ENCODE peak calls at places on chromosomes 4 and X, in four cellular contexts. K is right atrium auricular region, M is DND-41, Z is neural progenitor cell. F is an unnamed sample.

GRCh38 chrX:49106930-49107329 is 16.6 kb downstream of the GPKOW start:
- DNase-seq in K (peak; percentile 58), M (peak; percentile 12), Z (peak; percentile 47), F (no peak)

GRCh38 chr4:155954118-155954503 is 445 bp upstream of the CTSO start:
- DNase-seq in K (no peak), M (peak; percentile 9), Z (no peak), F (no peak)

GRCh38 chr4:57102050-57102564 is 8.1 kb downstream of the IGFBP7 start:
- DNase-seq in K (peak; percentile 81), M (no peak), Z (no peak), F (no peak)

GRCh38 chr4:71231073-71231752 is 107.6 kb upstream of the SLC4A4 start:
- DNase-seq in K (peak; percentile 90), M (no peak), Z (peak; percentile 17), F (no peak)

GRCh38 chr4:54714631-54715030 is 56.9 kb downstream of the KIT start:
- DNase-seq in K (no peak), M (no peak), Z (no peak), F (no peak)

GRCh38 chr4:5824635-5825034 is 68.3 kb downstream of the CRMP1 start:
- DNase-seq in K (no peak), M (peak; percentile 12), Z (peak; percentile 53), F (no peak)

GRCh38 chrX:108399427-108400165 is 38.6 kb downstream of the COL4A6 start:
- DNase-seq in K (no peak), M (no peak), Z (no peak), F (no peak)

GRCh38 chr4:139875456-139875855 is 209.8 kb downstream of the MGST2 start:
- DNase-seq in K (no peak), M (no peak), Z (peak; percentile 69), F (no peak)

GRCh38 chr4:100022792-100023222 is 72.7 kb upstream of the H2AZ1 start:
- DNase-seq in K (no peak), M (no peak), Z (peak; percentile 32), F (no peak)

GRCh38 chr4:20255823-20256222 is 4.1 kb downstream of the SLIT2 start:
- DNase-seq in K (no peak), M (no peak), Z (peak; percentile 31), F (no peak)

GRCh38 chrX:15328821-15329220 is 6.5 kb downstream of the PIGA start:
- DNase-seq in K (no peak), M (no peak), Z (no peak), F (no peak)

GRCh38 chrX:769796-770195 is 139.2 kb downstream of the SHOX start:
- DNase-seq in K (no peak), M (no peak), Z (peak; percentile 57), F (no peak)

GRCh38 chr4:173119818-173120217 is 48.8 kb upstream of the GALNT7 start:
- DNase-seq in K (no peak), M (no peak), Z (no peak), F (no peak)

GRCh38 chr4:88761861-88762523 is 64.4 kb upstream of the NAP1L5 start:
- DNase-seq in K (no peak), M (no peak), Z (no peak), F (no peak)

GRCh38 chr4:87811977-87812376 is 12.6 kb downstream of the IBSP start:
- DNase-seq in K (no peak), M (no peak), Z (no peak), F (no peak)

GRCh38 chr4:138158746-138159297 is 83.3 kb downstream of the SLC7A11 start:
- DNase-seq in K (no peak), M (no peak), Z (no peak), F (no peak)

GRCh38 chrX:47831788-47832187 is 4.9 kb upstream of the ZNF81 start:
- DNase-seq in K (no peak), M (peak; percentile 59), Z (peak; percentile 28), F (peak; percentile 51)

GRCh38 chr4:104747635-104748034 is 252.9 kb upstream of the CXXC4 start:
- DNase-seq in K (no peak), M (no peak), Z (no peak), F (no peak)

GRCh38 chr4:104749062-104749461 is 254.4 kb upstream of the CXXC4 start:
- DNase-seq in K (no peak), M (no peak), Z (no peak), F (no peak)

GRCh38 chr4:104743141-104743748 is 248.6 kb upstream of the CXXC4 start:
- DNase-seq in K (no peak), M (no peak), Z (no peak), F (no peak)
- H3K4me3 ChIP-seq in K (no peak overlapping the region), M (no peak overlapping the region), Z (no peak overlapping the region), F (no peak overlapping the region)

DNA sequence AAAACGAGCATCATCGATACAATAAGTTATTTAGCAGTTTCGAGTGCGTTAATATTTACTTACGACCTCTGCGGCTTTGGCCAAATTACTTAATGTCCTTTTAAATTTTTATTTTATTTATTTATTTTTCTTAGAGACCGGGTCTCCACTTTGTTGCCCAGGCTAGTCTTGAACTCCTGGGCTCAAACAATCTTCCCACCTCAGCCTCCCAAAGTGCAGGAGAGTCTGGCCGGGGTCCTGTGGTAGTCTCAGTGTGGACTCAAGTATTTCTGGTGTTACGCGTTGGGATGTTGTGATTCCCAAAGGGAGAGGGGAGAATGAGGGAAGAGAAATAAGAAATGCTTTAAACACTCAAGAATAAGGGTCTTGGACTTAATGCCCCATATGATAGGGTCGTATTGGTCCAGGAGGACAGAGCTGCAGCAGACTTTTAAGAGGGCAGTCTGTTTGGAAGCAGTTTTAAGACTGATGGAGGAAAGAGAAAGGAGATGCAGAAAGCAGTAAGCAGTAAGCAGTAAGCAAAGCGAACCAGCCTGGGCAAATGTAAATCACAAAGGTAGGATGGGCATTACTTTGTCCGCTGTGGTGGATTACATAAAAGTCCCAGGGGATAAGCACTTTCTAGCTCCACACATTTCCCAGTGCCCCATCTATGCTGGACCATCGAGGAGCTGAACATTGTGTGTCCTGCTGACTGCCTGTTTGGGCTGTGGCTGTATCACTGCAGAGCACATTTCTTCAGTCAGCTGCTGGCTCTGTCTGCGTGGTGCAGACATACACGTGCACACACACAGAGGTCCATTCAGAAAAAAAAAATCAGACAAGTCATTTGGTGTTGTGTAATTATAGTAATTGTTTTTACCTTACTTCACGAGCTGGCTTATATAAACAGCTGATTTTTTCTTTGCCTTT is 767 bp upstream of the PDLIM3 start:
- DNase-seq in K (peak; percentile 89), M (no peak), Z (no peak), F (no peak)
- H3K4me1 ChIP-seq in K (peaks cover 18% of the 10 kb centered on the region), M (no peaks in the 10 kb centered on the region), Z (peaks cover 6% of the 10 kb centered on the region), F (peaks cover 5% of the 10 kb centered on the region)

GRCh38 chr4:152007108-152007507 is 246.3 kb upstream of the GATB start:
- DNase-seq in K (no peak), M (no peak), Z (no peak), F (no peak)

GRCh38 chr4:152014280-152014679 is 253.5 kb upstream of the GATB start:
- DNase-seq in K (no peak), M (peak; percentile 83), Z (no peak), F (peak; percentile 51)

GRCh38 chr4:152011469-152011868 is 250.7 kb upstream of the GATB start:
- DNase-seq in K (no peak), M (no peak), Z (no peak), F (no peak)

GRCh38 chr4:152009046-152009445 is 248.2 kb upstream of the GATB start:
- DNase-seq in K (no peak), M (no peak), Z (peak; percentile 72), F (no peak)

DNA sequence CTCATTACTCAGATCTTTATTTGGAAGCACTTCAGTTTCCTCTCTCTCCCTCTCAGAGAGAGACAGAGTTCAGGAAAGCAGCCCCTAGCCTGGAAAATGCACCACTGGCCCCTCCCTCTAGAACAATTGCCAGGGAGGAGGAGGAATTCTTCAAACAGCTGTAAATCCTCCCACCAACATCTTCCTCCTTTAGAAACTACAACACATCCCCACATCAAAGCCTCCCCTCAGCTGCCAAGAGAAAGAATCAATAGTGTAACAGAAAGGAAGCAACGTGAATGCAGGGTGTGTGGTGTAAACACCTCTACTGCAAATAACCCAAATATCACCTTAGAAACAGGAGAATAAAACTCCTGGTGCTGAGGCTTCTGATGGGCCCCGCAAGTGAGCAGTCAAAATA is 249.9 kb upstream of the GATB start:
- DNase-seq in K (no peak), M (peak; percentile 67), Z (peak; percentile 12), F (no peak)
- H3K4me3 ChIP-seq in K (no peak overlapping the region), M (no peak overlapping the region), Z (no peak overlapping the region), F (peak overlapping the region; percentile 11)

GRCh38 chrX:39759526-39760224 is 338.1 kb downstream of the BCOR start:
- DNase-seq in K (no peak), M (no peak), Z (peak; percentile 53), F (no peak)
- H3K4me1 ChIP-seq in K (peaks cover 31% of the 10 kb centered on the region), M (no peaks in the 10 kb centered on the region), Z (peaks cover 27% of the 10 kb centered on the region), F (no peaks in the 10 kb centered on the region)